ENCODE peak calls at places on chromosomes 11 and 22, in four cellular contexts. E is small intestine; X is activated B cell treated with CpG ODN at 0.5 μM for 24 hours; G is stimulated activated naive CD4-positive, alpha-beta T cell. I is an unnamed sample.

GRCh38 chr11:69312418-69313399 is 18.8 kb downstream of the MYEOV start:
- DNase-seq in E (no peak), X (peak), G (no peak), I (no peak)

GRCh38 chr22:45051419-45051818 is 41.6 kb upstream of the PHF21B start:
- DNase-seq in E (no peak), X (no peak), G (no peak), I (no peak)

GRCh38 chr22:41512421-41513194 is 31.7 kb downstream of the POLR3H start:
- DNase-seq in E (no peak), X (no peak), G (no peak), I (no peak)

GRCh38 chr11:67391304-67392181 is at the start of gene RAD9A:
- DNase-seq in E (peak), X (peak), G (peak), I (peak)

GRCh38 chr11:64932324-64932723 is 3.4 kb downstream of the GPHA2 start:
- DNase-seq in E (no peak), X (no peak), G (no peak), I (no peak)

GRCh38 chr22:44340271-44341239 is 27.8 kb upstream of the SHISAL1 start:
- DNase-seq in E (no peak), X (no peak), G (no peak), I (no peak)

GRCh38 chr11:92765965-92766371 is 203.5 kb upstream of the MTNR1B start:
- DNase-seq in E (no peak), X (no peak), G (no peak), I (no peak)

GRCh38 chr22:24402460-24403192 is 24.8 kb upstream of the ADORA2A start:
- DNase-seq in E (peak), X (no peak), G (no peak), I (no peak)

GRCh38 chr11:46237248-46238077 is 40.0 kb upstream of the CREB3L1 start:
- DNase-seq in E (no peak), X (peak), G (no peak), I (peak)

GRCh38 chr22:26593763-26594162 is 3.8 kb upstream of the TPST2 start:
- DNase-seq in E (no peak), X (no peak), G (no peak), I (no peak)

GRCh38 chr11:120608760-120609211 is 97.2 kb downstream of the GRIK4 start:
- DNase-seq in E (peak), X (no peak), G (no peak), I (no peak)

GRCh38 chr11:75639752-75640151 is 29.1 kb downstream of the MAP6 start:
- DNase-seq in E (peak), X (peak), G (no peak), I (no peak)

GRCh38 chr11:103609117-103610066 is 427.0 kb upstream of the DDI1 start:
- DNase-seq in E (no peak), X (no peak), G (no peak), I (no peak)

GRCh38 chr11:36412781-36413383 is 97.2 kb downstream of the TRAF6 start:
- DNase-seq in E (no peak), X (no peak), G (no peak), I (no peak)

GRCh38 chr11:110172666-110173065 is 79.5 kb downstream of the ZC3H12C start:
- DNase-seq in E (no peak), X (no peak), G (no peak), I (no peak)

GRCh38 chr22:18044548-18045271 is 20.3 kb upstream of the MICAL3 start:
- DNase-seq in E (peak), X (no peak), G (no peak), I (no peak)

GRCh38 chr11:61370349-61371005 is 8.3 kb downstream of the TMEM138 start:
- DNase-seq in E (no peak), X (no peak), G (no peak), I (no peak)

GRCh38 chr11:62592989-62593421 is 1.7 kb upstream of the TUT1 start:
- DNase-seq in E (no peak), X (no peak), G (no peak), I (no peak)

GRCh38 chr11:12921580-12922157 is 87.4 kb upstream of the RASSF10 start:
- DNase-seq in E (no peak), X (no peak), G (no peak), I (no peak)

GRCh38 chr11:54930930-54931329 is 224.3 kb downstream of the OR4A5 start:
- DNase-seq in E (no peak), X (no peak), G (no peak), I (no peak)

GRCh38 chr11:120172921-120173705 is 35.2 kb upstream of the TRIM29 start:
- DNase-seq in E (no peak), X (no peak), G (no peak), I (no peak)

GRCh38 chr22:17878186-17878694 is 104.0 kb upstream of the BID start:
- DNase-seq in E (no peak), X (no peak), G (no peak), I (no peak)

GRCh38 chr11:17352925-17353227 is 1.3 kb downstream of the NCR3LG1 start:
- DNase-seq in E (peak), X (peak), G (peak), I (peak)

GRCh38 chr11:9095421-9095820 is 4.0 kb upstream of the SCUBE2 start:
- DNase-seq in E (no peak), X (no peak), G (no peak), I (no peak)

GRCh38 chr22:40024201-40025061 is 29.7 kb downstream of the FAM83F start:
- DNase-seq in E (peak), X (peak), G (peak), I (peak)

GRCh38 chr11:75602916-75603315 is 40.9 kb downstream of the SERPINH1 start:
- DNase-seq in E (no peak), X (no peak), G (no peak), I (no peak)

GRCh38 chr11:116857316-116857715 is 19.9 kb upstream of the APOA1 start:
- DNase-seq in E (no peak), X (no peak), G (no peak), I (no peak)

GRCh38 chr22:42991010-42991651 is 23.8 kb downstream of the PACSIN2 start:
- DNase-seq in E (peak), X (no peak), G (no peak), I (no peak)

GRCh38 chr11:33329705-33330329 is 72.6 kb downstream of the HIPK3 start:
- DNase-seq in E (peak), X (no peak), G (peak), I (peak)

I was measured in naive thymus-derived CD4-positive, alpha-beta T cell.